ENCODE peak calls at places on chromosomes 12 and 14, in six cellular contexts. V is stimulated activated CD8-positive, alpha-beta memory T cell treated with anti-CD3 and anti-CD28 coated beads, Interleukin-4, amount 100 ng/mL, for 48 hours; U is LNCaP clone FGC; G is WTC11; K is DMS153; S is Daoy. P is an unnamed sample.
A peak's percentile ranks its signal among the peaks of the same experiment; 100 is the strongest.

GRCh38 chr12:22234561-22234960 is 99.9 kb downstream of the ST8SIA1 start:
- DNase-seq in V (no peak), U (no peak), G (no peak), K (no peak), S (no peak), P (no peak)

GRCh38 chr14:56581041-56581727 is 1.6 kb downstream of the TMEM260 start:
- DNase-seq in V (no peak), U (no peak), G (no peak), K (no peak), S (no peak), P (no peak)

GRCh38 chr14:100649173-100649519 is 61.9 kb upstream of the BEGAIN start:
- DNase-seq in V (no peak), U (no peak), G (no peak), K (no peak), S (peak; percentile 67), P (no peak)

GRCh38 chr12:6230321-6231110 is 30.3 kb downstream of the CD9 start:
- DNase-seq in V (peak; percentile 74), U (no peak), G (no peak), K (no peak), S (peak; percentile 41), P (peak; percentile 51)

GRCh38 chr14:105071942-105072341 is 6.7 kb upstream of the GPR132 start:
- DNase-seq in V (no peak), U (no peak), G (no peak), K (no peak), S (no peak), P (no peak)

GRCh38 chr12:109885616-109886015 is 5.3 kb upstream of the GLTP start:
- DNase-seq in V (no peak), U (no peak), G (no peak), K (no peak), S (no peak), P (no peak)

GRCh38 chr14:52950898-52951729 is at the start of gene FERMT2:
- DNase-seq in V (peak; percentile 27), U (no peak), G (peak; percentile 90), K (peak; percentile 36), S (peak; percentile 96), P (peak; percentile 1)

GRCh38 chr14:77544571-77544970 is 46.0 kb upstream of the ISM2 start:
- DNase-seq in V (no peak), U (no peak), G (no peak), K (no peak), S (no peak), P (no peak)

GRCh38 chr12:132237772-132238486 is 91.5 kb downstream of the GALNT9 start:
- DNase-seq in V (no peak), U (no peak), G (no peak), K (no peak), S (no peak), P (no peak)

GRCh38 chr12:6020930-6021329 is 75.9 kb upstream of the ANO2 start:
- DNase-seq in V (no peak), U (peak; percentile 98), G (no peak), K (no peak), S (no peak), P (no peak)

GRCh38 chr14:35285168-35285990 is 6.8 kb upstream of the PSMA6 start:
- DNase-seq in V (peak; percentile 40), U (no peak), G (no peak), K (no peak), S (peak; percentile 30), P (no peak)

GRCh38 chr12:84056-84455 is 17.5 kb downstream of the IQSEC3 start:
- DNase-seq in V (no peak), U (no peak), G (no peak), K (peak; percentile 71), S (no peak), P (no peak)

GRCh38 chr14:34324363-34324795 is 137.7 kb downstream of the SPTSSA start:
- DNase-seq in V (no peak), U (no peak), G (no peak), K (peak; percentile 12), S (peak; percentile 44), P (no peak)

GRCh38 chr12:100672075-100672592 is 98.7 kb downstream of the GAS2L3 start:
- DNase-seq in V (peak; percentile 72), U (no peak), G (peak; percentile 85), K (no peak), S (peak; percentile 45), P (no peak)

GRCh38 chr14:96119947-96120346 is 80.8 kb downstream of the C14orf132 start:
- DNase-seq in V (no peak), U (no peak), G (no peak), K (no peak), S (no peak), P (no peak)

GRCh38 chr12:65666876-65667275 is 157.4 kb upstream of the HMGA2 start:
- DNase-seq in V (peak; percentile 32), U (no peak), G (no peak), K (no peak), S (peak; percentile 57), P (no peak)

GRCh38 chr14:74941676-74942097 is 13.7 kb downstream of the PGF start:
- DNase-seq in V (peak; percentile 83), U (no peak), G (no peak), K (no peak), S (peak; percentile 74), P (peak; percentile 42)

GRCh38 chr14:55336161-55336560 is 64.9 kb downstream of the FBXO34 start:
- DNase-seq in V (no peak), U (no peak), G (no peak), K (no peak), S (peak; percentile 18), P (peak; percentile 26)

GRCh38 chr12:128259556-128260070 is 7.4 kb upstream of the TMEM132C start:
- DNase-seq in V (peak; percentile 34), U (no peak), G (no peak), K (peak; percentile 26), S (peak; percentile 41), P (no peak)

GRCh38 chr14:81400202-81400678 is at the start of gene STON2:
- DNase-seq in V (peak; percentile 49), U (peak; percentile 86), G (no peak), K (peak; percentile 88), S (peak; percentile 92), P (no peak)

GRCh38 chr12:66049538-66050282 is 80.8 kb downstream of the LLPH start:
- DNase-seq in V (no peak), U (no peak), G (no peak), K (no peak), S (no peak), P (no peak)

P was measured in T follicular helper cell.